ENCODE peak calls at places on chromosomes 12 and 14, in eight cellular contexts. X is Calu3; Z is progenitor cell of endocrine pancreas; W is AG04449; M is astrocyte of the spinal cord; A is CD4-positive, alpha-beta T cell; U is bronchial epithelial cell; R is transverse colon. L is an unnamed sample.

GRCh38 chr12:18998343-18999270 is 130.9 kb upstream of the PLEKHA5 start:
- DNase-seq in W (peak), X (no peak), A (no peak), Z (no peak), R (no peak), M (peak), U (peak), L (no peak)

GRCh38 chr12:103043531-103044445 is 86.3 kb downstream of the ASCL1 start:
- DNase-seq in W (no peak), U (no peak), X (no peak), Z (no peak), A (no peak), R (no peak), M (no peak), L (no peak)

GRCh38 chr14:101835566-101835965 is 74.1 kb downstream of the PPP2R5C start:
- DNase-seq in M (no peak), Z (no peak), U (no peak), W (no peak), A (no peak), R (no peak), X (no peak), L (no peak)

GRCh38 chr12:53200458-53201169 is 6.4 kb downstream of the ITGB7 start:
- DNase-seq in U (no peak), X (no peak), Z (no peak), A (no peak), R (no peak), M (no peak), W (no peak), L (no peak)

GRCh38 chr14:71139058-71139946 is 232.0 kb downstream of the PCNX1 start:
- DNase-seq in Z (peak), M (peak), X (peak), U (peak), W (no peak), A (peak), R (peak), L (no peak)

GRCh38 chr14:97274626-97275025 is 477.4 kb downstream of the VRK1 start:
- DNase-seq in X (no peak), M (no peak), U (no peak), A (no peak), R (no peak), W (no peak), Z (no peak), L (no peak)

GRCh38 chr14:51444381-51445000 is 204.4 kb downstream of the TMX1 start:
- DNase-seq in Z (no peak), R (no peak), W (no peak), X (no peak), M (peak), U (no peak), A (no peak), L (no peak)

GRCh38 chr14:68625366-68626090 is 167.3 kb downstream of the ZFP36L1 start:
- DNase-seq in W (no peak), R (no peak), U (no peak), A (no peak), M (no peak), Z (peak), X (no peak), L (peak)

GRCh38 chr12:56684745-56685369 is 3.2 kb downstream of the PTGES3 start:
- DNase-seq in M (no peak), U (no peak), X (no peak), A (no peak), R (no peak), Z (no peak), W (no peak), L (peak)

GRCh38 chr12:122980192-122981035 is at the start of gene ARL6IP4:
- DNase-seq in U (peak), M (peak), X (peak), A (peak), R (peak), Z (peak), W (no peak), L (no peak)

GRCh38 chr12:95882080-95882479 is 23.3 kb downstream of the SNRPF start:
- DNase-seq in X (no peak), A (no peak), U (no peak), R (no peak), W (no peak), M (peak), Z (no peak), L (no peak)

GRCh38 chr12:54526800-54527630 is 22.4 kb upstream of the PDE1B start:
- DNase-seq in X (peak), M (peak), A (peak), Z (peak), W (no peak), R (peak), U (peak), L (no peak)

GRCh38 chr12:52147367-52147972 is 44.3 kb downstream of the KRT80 start:
- DNase-seq in A (no peak), X (peak), M (peak), R (peak), Z (no peak), W (peak), U (peak), L (peak)

GRCh38 chr14:75660630-75661498 is at the start of the genes ERG28 and TTLL5:
- DNase-seq in M (peak), X (peak), W (peak), Z (peak), R (peak), A (peak), U (peak), L (peak)

GRCh38 chr14:64762044-64763034 is 58.1 kb downstream of the PLEKHG3 start:
- DNase-seq in Z (no peak), W (peak), A (peak), U (peak), X (peak), M (peak), R (peak), L (peak)

GRCh38 chr12:104306943-104307654 is 3.6 kb downstream of the EID3 start:
- DNase-seq in Z (no peak), R (no peak), W (no peak), U (no peak), M (no peak), X (no peak), A (no peak), L (no peak)

GRCh38 chr14:65016461-65016860 is 29.8 kb downstream of the FNTB start:
- DNase-seq in U (no peak), W (no peak), R (no peak), Z (no peak), A (no peak), X (no peak), M (no peak), L (no peak)

GRCh38 chr14:22685467-22685866 is 41.3 kb upstream of the OR6J1 start:
- DNase-seq in M (no peak), W (no peak), R (no peak), Z (no peak), U (no peak), A (no peak), X (no peak), L (no peak)

GRCh38 chr12:65292241-65292640 is 13.8 kb downstream of the MSRB3 start:
- DNase-seq in W (no peak), X (no peak), A (no peak), Z (no peak), U (no peak), M (no peak), R (no peak), L (no peak)

GRCh38 chr14:79584679-79585078 is 626.6 kb downstream of the DIO2 start:
- DNase-seq in R (no peak), X (peak), A (no peak), W (peak), Z (no peak), U (peak), M (peak), L (no peak)

GRCh38 chr12:70783455-70783854 is 137.1 kb downstream of the PTPRR start:
- DNase-seq in M (no peak), Z (no peak), W (no peak), R (no peak), X (no peak), U (no peak), A (no peak), L (no peak)

GRCh38 chr12:34602213-34602940 is 580.1 kb downstream of the ALG10 start:
- DNase-seq in R (no peak), A (no peak), X (no peak), Z (peak), W (no peak), U (no peak), M (no peak), L (no peak)

GRCh38 chr12:107685360-107686248 is at the start of gene PWP1:
- DNase-seq in U (peak), X (peak), A (peak), M (peak), R (peak), Z (peak), W (peak), L (peak)
- TF ChIP-seq CTCF in U (no peak), X (no peak), A (no peak), M (no peak), R (peak), Z (no peak), W (no peak), L (no peak)

GRCh38 chr12:132507656-132508055 is 17.7 kb downstream of the FBRSL1 start:
- DNase-seq in U (no peak), W (no peak), R (no peak), A (no peak), Z (no peak), M (no peak), X (no peak), L (no peak)
- TF ChIP-seq CTCF in U (peak), W (no peak), R (no peak), A (peak), Z (peak), M (no peak), X (no peak), L (no peak)

GRCh38 chr12:22626429-22626828 is 1.5 kb downstream of the ETNK1 start:
- DNase-seq in Z (no peak), X (no peak), M (peak), W (no peak), R (no peak), U (peak), A (no peak), L (no peak)
- TF ChIP-seq CTCF in Z (no peak), X (no peak), M (no peak), W (no peak), R (no peak), U (no peak), A (no peak), L (no peak)

GRCh38 chr12:32483499-32483898 is 84.1 kb downstream of the FGD4 start:
- DNase-seq in M (no peak), W (no peak), Z (no peak), U (no peak), X (no peak), R (no peak), A (no peak), L (no peak)
- TF ChIP-seq CTCF in M (no peak), W (no peak), Z (no peak), U (no peak), X (no peak), R (no peak), A (no peak), L (no peak)

GRCh38 chr14:56555921-56556570 is 23.6 kb upstream of the TMEM260 start:
- DNase-seq in U (peak), A (no peak), M (peak), X (no peak), W (no peak), R (no peak), Z (no peak), L (no peak)
- TF ChIP-seq CTCF in U (peak), A (no peak), M (peak), X (peak), W (peak), R (peak), Z (peak), L (peak)

GRCh38 chr12:90410962-90411361 is 544.0 kb downstream of the CCER1 start:
- DNase-seq in M (no peak), A (no peak), R (no peak), Z (no peak), W (no peak), U (no peak), X (no peak), L (peak)
- TF ChIP-seq CTCF in M (no peak), A (no peak), R (no peak), Z (no peak), W (no peak), U (no peak), X (no peak), L (no peak)

DNA sequence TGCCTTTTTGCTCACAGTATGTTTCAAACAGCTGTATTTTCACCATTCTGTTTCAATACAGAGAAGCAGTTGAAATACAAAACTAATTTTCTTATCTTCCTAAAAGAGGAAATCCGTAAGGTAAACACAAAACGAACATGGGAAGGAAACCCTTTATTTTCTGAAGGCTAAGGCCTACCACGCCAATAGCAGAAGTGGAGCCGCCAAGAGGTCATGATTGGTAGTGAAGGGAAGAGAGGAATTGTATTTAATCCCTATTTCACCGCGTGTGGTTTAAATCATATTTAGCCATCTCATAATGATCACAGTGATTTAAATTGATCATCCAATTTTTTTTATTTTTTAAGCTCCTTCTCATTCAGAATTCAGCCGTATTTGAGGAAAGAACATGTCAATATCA is 398.2 kb downstream of the PRKD1 start:
- DNase-seq in X (peak), Z (no peak), U (no peak), M (peak), A (no peak), R (no peak), W (no peak), L (no peak)
- TF ChIP-seq CTCF in X (peak), Z (peak), U (peak), M (peak), A (no peak), R (no peak), W (peak), L (peak)

GRCh38 chr14:63544641-63545234 is 1.6 kb upstream of the PPP2R5E start:
- DNase-seq in Z (no peak), M (peak), A (no peak), W (no peak), U (no peak), R (no peak), X (peak), L (no peak)

GRCh38 chr14:63542231-63542999 is 762 bp downstream of the PPP2R5E start:
- DNase-seq in R (peak), U (no peak), Z (peak), M (no peak), A (no peak), W (no peak), X (peak), L (peak)

GRCh38 chr14:63543826-63544320 is 696 bp upstream of the PPP2R5E start:
- DNase-seq in M (peak), W (no peak), U (no peak), Z (no peak), A (no peak), X (peak), R (no peak), L (no peak)

GRCh38 chr14:63545431-63545830 is 2.3 kb upstream of the PPP2R5E start:
- DNase-seq in R (no peak), M (no peak), U (no peak), Z (no peak), A (no peak), X (no peak), W (no peak), L (peak)

GRCh38 chr14:63543000-63543825 is at the start of gene PPP2R5E:
- DNase-seq in X (peak), U (peak), Z (peak), A (peak), W (peak), R (peak), M (peak), L (peak)
- TF ChIP-seq CTCF in X (no peak), U (no peak), Z (no peak), A (no peak), W (no peak), R (no peak), M (no peak), L (no peak)

GRCh38 chr12:113252494-113252893 is 31.2 kb downstream of the TPCN1 start:
- DNase-seq in A (no peak), X (no peak), Z (no peak), M (no peak), R (no peak), W (no peak), U (no peak), L (no peak)
- TF ChIP-seq CTCF in A (no peak), X (no peak), Z (no peak), M (no peak), R (no peak), W (no peak), U (no peak), L (no peak)

DNA sequence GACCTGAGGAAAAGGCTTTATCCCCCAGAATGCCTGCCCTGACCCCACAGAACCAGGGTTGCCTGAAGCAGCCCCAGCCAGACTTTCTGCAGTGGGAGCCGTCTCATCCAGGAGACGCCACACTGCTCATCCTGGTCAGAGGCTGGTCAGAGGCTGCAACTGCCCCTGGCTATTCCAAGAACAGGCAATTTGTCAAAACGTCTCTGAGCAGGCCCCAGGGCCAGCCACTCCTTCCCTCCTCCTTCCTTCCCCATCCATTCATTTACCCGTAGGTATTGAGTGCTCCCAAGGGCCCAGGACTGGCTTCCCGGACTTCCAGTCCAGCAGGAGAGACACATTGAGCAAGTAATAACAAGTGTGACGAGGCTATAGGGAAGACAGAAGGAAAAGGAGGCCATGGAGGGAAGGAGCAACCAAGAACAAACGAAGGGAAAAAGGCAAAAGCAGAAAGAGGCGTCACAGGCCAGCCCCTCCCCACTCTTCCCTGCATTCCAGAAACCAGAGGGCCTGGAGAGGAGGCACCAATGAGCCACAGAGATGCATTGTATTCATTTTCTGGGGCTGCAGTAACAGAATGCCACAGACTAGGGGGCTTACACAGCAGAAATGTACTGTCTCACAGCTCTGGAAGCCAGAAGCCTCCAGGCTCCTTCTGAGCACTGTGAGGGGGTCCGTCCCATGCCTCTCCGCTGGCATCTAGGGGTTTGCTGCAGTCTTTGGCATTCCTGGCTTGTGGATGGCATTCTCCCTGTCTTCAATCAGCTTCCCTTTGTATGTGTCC is 21.0 kb upstream of the CD9 start:
- DNase-seq in U (no peak), W (no peak), R (no peak), M (peak), X (no peak), A (no peak), Z (no peak), L (no peak)
- TF ChIP-seq CTCF in U (no peak), W (peak), R (no peak), M (peak), X (no peak), A (no peak), Z (peak), L (peak)